ENCODE peak calls at places on chromosomes 2 and 18, in seven cellular contexts. One of them, this sample, is unnamed.

GRCh38 chr18:4181882-4182568 is 273.1 kb downstream of the DLGAP1 start:
- DNase-seq in choroid plexus epithelial cell: no peak
- DNase-seq in aorta: no peak
- DNase-seq in fibroblast of pulmonary artery: no peak
- DNase-seq in bronchial epithelial cell: no peak
- DNase-seq in colonic mucosa: no peak
- DNase-seq in fibroblast of mammary gland: no peak
- DNase-seq in this sample: no peak

GRCh38 chr2:46257476-46257875 is 39.7 kb upstream of the EPAS1 start:
- DNase-seq in colonic mucosa: no peak
- DNase-seq in bronchial epithelial cell: peak
- DNase-seq in fibroblast of mammary gland: peak
- DNase-seq in fibroblast of pulmonary artery: peak
- DNase-seq in aorta: no peak
- DNase-seq in choroid plexus epithelial cell: peak
- DNase-seq in this sample: no peak

GRCh38 chr18:35658112-35658511 is 76.6 kb downstream of the GALNT1 start:
- DNase-seq in fibroblast of pulmonary artery: no peak
- DNase-seq in fibroblast of mammary gland: no peak
- DNase-seq in bronchial epithelial cell: no peak
- DNase-seq in colonic mucosa: no peak
- DNase-seq in aorta: no peak
- DNase-seq in choroid plexus epithelial cell: no peak
- DNase-seq in this sample: no peak

GRCh38 chr2:98379311-98380202 is 33.3 kb downstream of the CNGA3 start:
- DNase-seq in aorta: no peak
- DNase-seq in fibroblast of pulmonary artery: peak
- DNase-seq in colonic mucosa: no peak
- DNase-seq in bronchial epithelial cell: no peak
- DNase-seq in choroid plexus epithelial cell: no peak
- DNase-seq in fibroblast of mammary gland: peak
- DNase-seq in this sample: peak

GRCh38 chr2:223643310-223643709 is 41.1 kb upstream of the SCG2 start:
- DNase-seq in choroid plexus epithelial cell: no peak
- DNase-seq in colonic mucosa: no peak
- DNase-seq in fibroblast of pulmonary artery: no peak
- DNase-seq in bronchial epithelial cell: no peak
- DNase-seq in fibroblast of mammary gland: no peak
- DNase-seq in aorta: no peak
- DNase-seq in this sample: no peak

GRCh38 chr2:224309216-224309615 is 92.7 kb downstream of the FAM124B start:
- DNase-seq in aorta: no peak
- DNase-seq in fibroblast of pulmonary artery: peak
- DNase-seq in fibroblast of mammary gland: peak
- DNase-seq in bronchial epithelial cell: no peak
- DNase-seq in colonic mucosa: no peak
- DNase-seq in choroid plexus epithelial cell: peak
- DNase-seq in this sample: no peak

GRCh38 chr2:199757466-199757865 is 93.5 kb downstream of the FTCDNL1 start:
- DNase-seq in aorta: no peak
- DNase-seq in colonic mucosa: peak
- DNase-seq in bronchial epithelial cell: no peak
- DNase-seq in fibroblast of mammary gland: peak
- DNase-seq in fibroblast of pulmonary artery: peak
- DNase-seq in choroid plexus epithelial cell: no peak
- DNase-seq in this sample: peak

GRCh38 chr2:226077031-226077430 is 677.5 kb downstream of the NYAP2 start:
- DNase-seq in fibroblast of mammary gland: peak
- DNase-seq in aorta: no peak
- DNase-seq in bronchial epithelial cell: peak
- DNase-seq in choroid plexus epithelial cell: peak
- DNase-seq in fibroblast of pulmonary artery: peak
- DNase-seq in colonic mucosa: no peak
- DNase-seq in this sample: no peak

GRCh38 chr2:37326285-37326684 is 1.7 kb upstream of the PRKD3 start:
- DNase-seq in choroid plexus epithelial cell: peak
- DNase-seq in aorta: no peak
- DNase-seq in colonic mucosa: peak
- DNase-seq in bronchial epithelial cell: peak
- DNase-seq in fibroblast of mammary gland: peak
- DNase-seq in fibroblast of pulmonary artery: peak
- DNase-seq in this sample: peak

GRCh38 chr2:109125595-109126500 is 3.2 kb upstream of the SH3RF3 start:
- DNase-seq in aorta: peak
- DNase-seq in fibroblast of mammary gland: peak
- DNase-seq in bronchial epithelial cell: peak
- DNase-seq in fibroblast of pulmonary artery: peak
- DNase-seq in choroid plexus epithelial cell: peak
- DNase-seq in colonic mucosa: no peak
- DNase-seq in this sample: no peak

GRCh38 chr18:78913830-78914585 is 65.6 kb upstream of the SALL3 start:
- DNase-seq in aorta: peak
- DNase-seq in fibroblast of mammary gland: no peak
- DNase-seq in colonic mucosa: no peak
- DNase-seq in fibroblast of pulmonary artery: no peak
- DNase-seq in bronchial epithelial cell: no peak
- DNase-seq in choroid plexus epithelial cell: no peak
- DNase-seq in this sample: no peak

GRCh38 chr2:55133467-55134315 is 83.4 kb upstream of the RTN4 start:
- DNase-seq in aorta: no peak
- DNase-seq in fibroblast of mammary gland: peak
- DNase-seq in bronchial epithelial cell: no peak
- DNase-seq in choroid plexus epithelial cell: peak
- DNase-seq in fibroblast of pulmonary artery: peak
- DNase-seq in colonic mucosa: no peak
- DNase-seq in this sample: no peak

GRCh38 chr2:166413255-166413654 is 37.5 kb upstream of the SCN9A start:
- DNase-seq in fibroblast of mammary gland: peak
- DNase-seq in aorta: no peak
- DNase-seq in colonic mucosa: no peak
- DNase-seq in fibroblast of pulmonary artery: peak
- DNase-seq in bronchial epithelial cell: peak
- DNase-seq in choroid plexus epithelial cell: peak
- DNase-seq in this sample: no peak

GRCh38 chr2:229905601-229906000 is 16.2 kb downstream of the TRIP12 start:
- DNase-seq in fibroblast of pulmonary artery: no peak
- DNase-seq in choroid plexus epithelial cell: no peak
- DNase-seq in fibroblast of mammary gland: no peak
- DNase-seq in colonic mucosa: no peak
- DNase-seq in bronchial epithelial cell: no peak
- DNase-seq in aorta: no peak
- DNase-seq in this sample: no peak

GRCh38 chr2:142840438-142840837 is 37.0 kb upstream of the KYNU start:
- DNase-seq in fibroblast of mammary gland: no peak
- DNase-seq in aorta: no peak
- DNase-seq in bronchial epithelial cell: no peak
- DNase-seq in choroid plexus epithelial cell: no peak
- DNase-seq in colonic mucosa: no peak
- DNase-seq in fibroblast of pulmonary artery: no peak
- DNase-seq in this sample: no peak

DNA sequence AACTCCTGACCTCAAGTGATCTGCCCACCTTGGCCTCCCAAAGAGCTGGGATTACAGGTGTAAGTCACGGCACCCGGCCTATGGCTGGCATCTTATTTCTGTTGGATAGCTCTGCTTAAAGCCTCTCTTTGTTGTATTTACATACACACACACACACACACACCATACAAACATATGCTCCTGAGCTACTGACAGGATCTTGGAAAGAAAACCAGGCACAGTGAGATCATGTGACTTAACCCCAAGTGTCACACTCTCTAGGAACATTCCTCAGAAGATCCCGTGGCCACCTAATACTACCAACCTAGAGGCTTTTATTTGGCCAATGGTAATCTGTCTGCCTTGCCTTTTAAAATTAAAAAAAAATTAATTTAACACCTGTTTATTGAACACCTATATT is 85.1 kb upstream of the HAAO start:
- DNase-seq in choroid plexus epithelial cell: peak
- DNase-seq in bronchial epithelial cell: no peak
- DNase-seq in colonic mucosa: no peak
- DNase-seq in fibroblast of mammary gland: no peak
- DNase-seq in aorta: no peak
- DNase-seq in fibroblast of pulmonary artery: peak
- DNase-seq in this sample: no peak
- H3K4me3 ChIP-seq in choroid plexus epithelial cell: no peak
- H3K4me3 ChIP-seq in bronchial epithelial cell: no peak
- H3K4me3 ChIP-seq in colonic mucosa: no peak
- H3K4me3 ChIP-seq in fibroblast of mammary gland: no peak
- H3K4me3 ChIP-seq in aorta: no peak
- H3K4me3 ChIP-seq in fibroblast of pulmonary artery: no peak
- H3K4me3 ChIP-seq in this sample: no peak

GRCh38 chr2:170944545-170944944 is 15.5 kb downstream of the GORASP2 start:
- DNase-seq in choroid plexus epithelial cell: no peak
- DNase-seq in fibroblast of mammary gland: no peak
- DNase-seq in bronchial epithelial cell: no peak
- DNase-seq in fibroblast of pulmonary artery: no peak
- DNase-seq in aorta: no peak
- DNase-seq in colonic mucosa: no peak
- DNase-seq in this sample: no peak
- H3K4me3 ChIP-seq in choroid plexus epithelial cell: no peak
- H3K4me3 ChIP-seq in fibroblast of mammary gland: no peak
- H3K4me3 ChIP-seq in bronchial epithelial cell: no peak
- H3K4me3 ChIP-seq in fibroblast of pulmonary artery: no peak
- H3K4me3 ChIP-seq in aorta: no peak
- H3K4me3 ChIP-seq in colonic mucosa: no peak
- H3K4me3 ChIP-seq in this sample: no peak

DNA sequence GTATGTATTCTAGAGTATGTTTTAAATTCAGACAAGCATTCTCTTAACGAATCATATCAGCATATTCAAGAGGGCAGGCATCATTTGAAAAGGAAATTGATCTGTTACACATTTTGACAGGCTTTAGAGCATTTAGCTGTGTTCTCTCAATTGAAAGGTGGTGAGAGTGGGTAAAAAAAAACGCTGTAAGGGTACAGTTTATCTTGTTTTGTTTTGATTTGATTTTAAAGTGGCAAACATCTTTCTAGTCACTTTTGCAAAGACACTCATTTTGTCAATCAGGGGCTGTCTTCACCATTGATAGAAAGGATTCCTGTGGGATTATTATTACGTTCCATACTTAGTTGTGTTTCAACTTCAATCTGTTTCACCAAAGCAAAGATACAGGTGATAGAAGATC is 2.2 kb downstream of the CDH19 start:
- DNase-seq in bronchial epithelial cell: no peak
- DNase-seq in fibroblast of mammary gland: no peak
- DNase-seq in aorta: no peak
- DNase-seq in colonic mucosa: no peak
- DNase-seq in choroid plexus epithelial cell: no peak
- DNase-seq in fibroblast of pulmonary artery: no peak
- DNase-seq in this sample: no peak
- H3K4me3 ChIP-seq in bronchial epithelial cell: no peak
- H3K4me3 ChIP-seq in fibroblast of mammary gland: no peak
- H3K4me3 ChIP-seq in aorta: no peak
- H3K4me3 ChIP-seq in colonic mucosa: no peak
- H3K4me3 ChIP-seq in choroid plexus epithelial cell: no peak
- H3K4me3 ChIP-seq in fibroblast of pulmonary artery: no peak
- H3K4me3 ChIP-seq in this sample: no peak

GRCh38 chr2:933734-934295 is 16.8 kb upstream of the SNTG2 start:
- DNase-seq in choroid plexus epithelial cell: no peak
- DNase-seq in bronchial epithelial cell: no peak
- DNase-seq in fibroblast of mammary gland: peak
- DNase-seq in colonic mucosa: no peak
- DNase-seq in fibroblast of pulmonary artery: peak
- DNase-seq in aorta: no peak
- DNase-seq in this sample: no peak
- H3K4me3 ChIP-seq in choroid plexus epithelial cell: no peak
- H3K4me3 ChIP-seq in bronchial epithelial cell: no peak
- H3K4me3 ChIP-seq in fibroblast of mammary gland: no peak
- H3K4me3 ChIP-seq in colonic mucosa: no peak
- H3K4me3 ChIP-seq in fibroblast of pulmonary artery: no peak
- H3K4me3 ChIP-seq in aorta: no peak
- H3K4me3 ChIP-seq in this sample: no peak

GRCh38 chr2:147464737-147465437 is 379.9 kb upstream of the ACVR2A start:
- DNase-seq in bronchial epithelial cell: peak
- DNase-seq in aorta: no peak
- DNase-seq in fibroblast of pulmonary artery: no peak
- DNase-seq in fibroblast of mammary gland: no peak
- DNase-seq in colonic mucosa: no peak
- DNase-seq in choroid plexus epithelial cell: no peak
- DNase-seq in this sample: no peak

GRCh38 chr2:147460140-147460539 is 384.7 kb upstream of the ACVR2A start:
- DNase-seq in fibroblast of mammary gland: peak
- DNase-seq in fibroblast of pulmonary artery: peak
- DNase-seq in choroid plexus epithelial cell: no peak
- DNase-seq in colonic mucosa: no peak
- DNase-seq in aorta: no peak
- DNase-seq in bronchial epithelial cell: peak
- DNase-seq in this sample: peak

GRCh38 chr2:147468349-147468748 is 376.5 kb upstream of the ACVR2A start:
- DNase-seq in colonic mucosa: no peak
- DNase-seq in choroid plexus epithelial cell: no peak
- DNase-seq in fibroblast of pulmonary artery: no peak
- DNase-seq in aorta: no peak
- DNase-seq in bronchial epithelial cell: no peak
- DNase-seq in fibroblast of mammary gland: no peak
- DNase-seq in this sample: no peak

GRCh38 chr2:147467441-147467840 is 377.4 kb upstream of the ACVR2A start:
- DNase-seq in choroid plexus epithelial cell: no peak
- DNase-seq in fibroblast of pulmonary artery: no peak
- DNase-seq in bronchial epithelial cell: peak
- DNase-seq in fibroblast of mammary gland: peak
- DNase-seq in aorta: no peak
- DNase-seq in colonic mucosa: no peak
- DNase-seq in this sample: no peak

DNA sequence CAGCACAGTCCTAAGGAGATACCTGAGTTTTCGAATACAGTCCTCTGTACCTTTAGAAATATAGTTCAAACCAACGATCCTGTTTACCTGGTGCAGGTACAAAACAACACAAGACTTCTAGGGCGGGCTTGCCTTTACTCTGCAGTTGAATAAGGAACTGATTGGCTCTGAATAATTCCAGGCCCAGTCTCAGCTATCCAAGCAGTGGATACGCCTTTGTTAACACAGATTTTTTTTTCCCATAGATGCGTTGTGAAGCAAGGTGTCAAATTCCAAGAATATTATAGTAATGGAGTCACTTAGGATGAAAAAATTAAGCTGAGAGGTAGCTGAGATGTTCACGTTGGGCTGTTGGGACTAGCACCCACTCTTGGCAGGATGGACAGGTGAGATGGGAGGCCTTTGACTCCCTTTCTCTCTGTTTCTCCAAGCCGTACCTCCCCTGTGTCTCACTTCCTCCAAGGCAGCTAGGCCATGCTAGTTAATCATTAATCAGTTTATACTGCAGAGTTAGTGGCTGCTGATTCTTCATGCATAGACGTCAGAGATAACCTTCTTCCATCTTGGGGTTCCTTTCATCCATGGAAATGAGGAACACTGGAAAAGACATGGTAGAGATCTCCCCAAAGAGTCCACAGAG is 380.8 kb upstream of the ACVR2A start:
- DNase-seq in aorta: no peak
- DNase-seq in choroid plexus epithelial cell: no peak
- DNase-seq in colonic mucosa: peak
- DNase-seq in bronchial epithelial cell: no peak
- DNase-seq in fibroblast of pulmonary artery: no peak
- DNase-seq in fibroblast of mammary gland: no peak
- DNase-seq in this sample: no peak
- H3K4me3 ChIP-seq in aorta: no peak
- H3K4me3 ChIP-seq in choroid plexus epithelial cell: no peak
- H3K4me3 ChIP-seq in colonic mucosa: no peak
- H3K4me3 ChIP-seq in bronchial epithelial cell: no peak
- H3K4me3 ChIP-seq in fibroblast of pulmonary artery: no peak
- H3K4me3 ChIP-seq in fibroblast of mammary gland: no peak
- H3K4me3 ChIP-seq in this sample: no peak

This sample was measured in lower leg skin.